ENCODE peak calls at places on chromosomes 12 and 14, in five cellular contexts. Q, O, W, R and A are unnamed samples.
A peak's percentile ranks its signal among the peaks of the same experiment; 100 is the strongest.

GRCh38 chr12:31346211-31346610 is 20.3 kb upstream of the SINHCAF start:
- DNase-seq in Q (no peak), O (no peak), W (no peak), R (no peak), A (no peak)

GRCh38 chr12:67721216-67721615 is 72.7 kb downstream of the DYRK2 start:
- DNase-seq in Q (no peak), O (no peak), W (no peak), R (no peak), A (no peak)

GRCh38 chr14:103286968-103287850 is 46.8 kb upstream of the EIF5 start:
- DNase-seq in Q (no peak), O (no peak), W (no peak), R (no peak), A (no peak)

GRCh38 chr12:117105902-117106301 is 6.7 kb upstream of the TESC start:
- DNase-seq in Q (peak; percentile 88), O (no peak), W (no peak), R (peak; percentile 51), A (peak; percentile 56)

GRCh38 chr12:68303850-68304249 is 28.3 kb downstream of the MDM1 start:
- DNase-seq in Q (no peak), O (no peak), W (no peak), R (no peak), A (no peak)

GRCh38 chr14:94050231-94050880 is 24.2 kb downstream of the OTUB2 start:
- DNase-seq in Q (no peak), O (no peak), W (no peak), R (no peak), A (no peak)

GRCh38 chr12:76860301-76860700 is 18.5 kb downstream of the CSRP2 start:
- DNase-seq in Q (no peak), O (no peak), W (no peak), R (no peak), A (no peak)

GRCh38 chr14:58746701-58747100 is 108.9 kb downstream of the DACT1 start:
- DNase-seq in Q (no peak), O (no peak), W (no peak), R (no peak), A (no peak)

GRCh38 chr14:68791078-68791983 is 1.5 kb downstream of the ZFP36L1 start:
- DNase-seq in Q (no peak), O (no peak), W (no peak), R (no peak), A (no peak)

GRCh38 chr12:120886194-120887018 is 17.8 kb downstream of the SPPL3 start:
- DNase-seq in Q (no peak), O (no peak), W (no peak), R (peak; percentile 68), A (no peak)

GRCh38 chr14:61512026-61512425 is 183.3 kb upstream of the HIF1A start:
- DNase-seq in Q (no peak), O (no peak), W (no peak), R (no peak), A (no peak)

GRCh38 chr12:45596366-45596765 is 133.1 kb upstream of the ARID2 start:
- DNase-seq in Q (no peak), O (no peak), W (no peak), R (no peak), A (peak; percentile 19)

GRCh38 chr14:105425823-105426247 is 6.2 kb downstream of the MTA1 start:
- DNase-seq in Q (no peak), O (no peak), W (no peak), R (no peak), A (no peak)

GRCh38 chr12:6871052-6871957 is 1.8 kb downstream of the SPSB2 start:
- DNase-seq in Q (peak; percentile 56), O (peak; percentile 21), W (no peak), R (no peak), A (no peak)

GRCh38 chr12:10361084-10361483 is 28.8 kb downstream of the KLRK1 start:
- DNase-seq in Q (no peak), O (no peak), W (no peak), R (no peak), A (no peak)

GRCh38 chr12:45663452-45663851 is 66.1 kb upstream of the ARID2 start:
- DNase-seq in Q (no peak), O (no peak), W (no peak), R (no peak), A (no peak)

GRCh38 chr14:73723411-73723798 is 9.2 kb upstream of the PNMA1 start:
- DNase-seq in Q (no peak), O (no peak), W (no peak), R (no peak), A (no peak)

GRCh38 chr12:23640754-23641153 is 308.7 kb downstream of the SOX5 start:
- DNase-seq in Q (no peak), O (no peak), W (no peak), R (no peak), A (no peak)

GRCh38 chr14:104106471-104106991 is 21.0 kb downstream of the ASPG start:
- DNase-seq in Q (no peak), O (no peak), W (no peak), R (no peak), A (no peak)

GRCh38 chr12:56699020-56699661 is 11.1 kb upstream of the PTGES3 start:
- DNase-seq in Q (no peak), O (no peak), W (no peak), R (no peak), A (no peak)

GRCh38 chr14:100609941-100610391 is 22.7 kb upstream of the BEGAIN start:
- DNase-seq in Q (no peak), O (no peak), W (peak; percentile 24), R (no peak), A (no peak)

GRCh38 chr14:23365353-23366162 is 586 bp upstream of the EFS start:
- DNase-seq in Q (no peak), O (no peak), W (peak; percentile 81), R (no peak), A (no peak)

GRCh38 chr14:74549588-74549987 is 56.0 kb downstream of the ISCA2 start:
- DNase-seq in Q (no peak), O (no peak), W (no peak), R (no peak), A (no peak)

GRCh38 chr12:96386794-96387193 is 13.4 kb downstream of the CDK17 start:
- DNase-seq in Q (no peak), O (no peak), W (no peak), R (no peak), A (no peak)

GRCh38 chr12:76787689-76788088 is 23.8 kb downstream of the ZDHHC17 start:
- DNase-seq in Q (no peak), O (no peak), W (no peak), R (no peak), A (no peak)

DNA sequence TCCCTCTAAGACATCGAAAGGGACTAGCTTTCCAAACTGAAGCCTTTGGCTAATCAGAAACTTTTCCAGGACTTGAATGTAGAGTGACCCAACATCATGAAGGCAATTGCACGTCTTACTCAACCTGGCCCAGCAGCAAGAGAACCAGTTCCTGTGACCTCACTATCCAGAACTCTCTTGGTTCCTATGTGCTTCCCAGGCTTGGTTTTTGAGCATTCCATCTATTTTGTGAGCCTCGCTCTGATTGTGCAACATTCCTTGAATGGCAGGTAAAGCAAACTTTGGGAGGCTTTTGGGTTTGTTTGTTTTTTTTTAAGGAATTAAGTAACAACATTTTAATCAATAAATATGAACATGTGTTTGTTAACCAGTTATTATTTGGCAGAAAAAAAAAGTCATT is 183.6 kb upstream of the EGLN3 start:
- DNase-seq in Q (no peak), O (no peak), W (no peak), R (no peak), A (no peak)
- TF ChIP-seq MAX in Q (no peak), O (no peak), W (no peak), R (no peak), A (no peak)

GRCh38 chr12:113007166-113007565 is 28.8 kb downstream of the OAS2 start:
- DNase-seq in Q (peak; percentile 4), O (no peak), W (no peak), R (no peak), A (peak; percentile 41)
- TF ChIP-seq ZBTB33 in Q (no peak), O (no peak), W (no peak), R (no peak), A (no peak)

DNA sequence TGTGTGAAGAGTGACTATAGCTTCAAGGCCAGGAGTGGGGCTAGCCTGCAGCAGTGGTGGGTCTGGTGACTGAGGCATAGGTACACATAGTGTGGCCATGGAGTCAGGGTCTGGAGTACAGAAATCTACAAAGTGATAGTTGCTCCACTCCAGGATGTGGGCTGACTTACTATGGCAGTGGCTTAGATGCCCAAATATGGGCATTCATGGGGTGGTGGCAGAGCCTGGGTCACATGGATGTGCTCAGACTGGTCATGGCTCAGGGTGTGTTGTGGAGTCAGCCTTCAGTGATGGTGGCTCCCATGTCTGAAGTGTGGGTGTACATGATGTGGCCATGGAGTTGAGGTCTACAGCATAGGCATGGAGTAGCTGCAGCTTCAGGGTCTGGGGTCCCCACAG is 27.3 kb downstream of the CLEC6A start:
- DNase-seq in Q (no peak), O (no peak), W (no peak), R (no peak), A (no peak)
- TF ChIP-seq MAX in Q (no peak), O (no peak), W (no peak), R (no peak), A (no peak)

GRCh38 chr14:54350196-54350595 is 46.6 kb upstream of the CDKN3 start:
- DNase-seq in Q (no peak), O (no peak), W (no peak), R (no peak), A (no peak)
- TF ChIP-seq ZBTB33 in Q (no peak), O (no peak), W (no peak), R (no peak), A (no peak)

GRCh38 chr12:3962661-3963483 is 89.7 kb upstream of the PARP11 start:
- DNase-seq in Q (no peak), O (no peak), W (no peak), R (no peak), A (no peak)

GRCh38 chr12:3959799-3960560 is 86.8 kb upstream of the PARP11 start:
- DNase-seq in Q (no peak), O (no peak), W (no peak), R (no peak), A (peak; percentile 83)

GRCh38 chr12:3958534-3958933 is 85.3 kb upstream of the PARP11 start:
- DNase-seq in Q (no peak), O (no peak), W (no peak), R (no peak), A (no peak)

GRCh38 chr12:3964404-3964803 is 91.2 kb upstream of the PARP11 start:
- DNase-seq in Q (peak; percentile 1), O (peak; percentile 24), W (peak; percentile 24), R (no peak), A (peak; percentile 18)

DNA sequence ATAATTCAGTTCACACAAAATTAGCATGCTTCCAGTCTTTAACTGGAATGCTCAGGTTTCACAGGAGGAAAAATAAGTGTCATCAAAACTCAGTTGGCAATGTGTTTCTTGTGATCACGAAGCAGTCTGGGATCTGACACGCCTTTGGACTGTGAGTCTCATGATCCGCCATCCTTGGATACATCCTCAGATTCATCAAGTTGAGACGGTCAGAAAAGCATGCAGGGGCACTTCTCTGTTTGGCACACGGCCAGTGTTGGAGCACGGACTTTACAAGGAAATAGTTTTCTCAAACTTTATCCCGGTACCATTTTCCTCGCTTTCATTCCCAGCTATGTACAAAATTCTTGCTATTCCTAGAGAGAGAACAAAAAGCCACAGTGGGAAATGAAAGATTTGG is 88.4 kb upstream of the PARP11 start:
- DNase-seq in Q (no peak), O (no peak), W (no peak), R (no peak), A (no peak)
- TF ChIP-seq MAX in Q (no peak), O (no peak), W (no peak), R (no peak), A (no peak)